ENCODE peak calls at places on chromosomes 11 and 22, in four cellular contexts. M is neuronal stem cell, O is H9, C is mesendoderm. Y is an unnamed sample.

GRCh38 chr11:15938983-15939382 is 417.4 kb downstream of the SOX6 start:
- DNase-seq in C (no peak), O (no peak), M (no peak), Y (no peak)

GRCh38 chr11:59923813-59924212 is 14.4 kb upstream of the OOSP1 start:
- DNase-seq in O (no peak), M (no peak), C (peak), Y (no peak)

GRCh38 chr11:122486793-122487495 is 168.6 kb upstream of the UBASH3B start:
- DNase-seq in M (peak), O (peak), C (peak), Y (peak)

GRCh38 chr11:64859542-64860414 is 15.3 kb upstream of the CDC42BPG start:
- DNase-seq in C (no peak), M (no peak), O (no peak), Y (no peak)

GRCh38 chr22:30810105-30810504 is 115.4 kb downstream of the OSBP2 start:
- DNase-seq in O (no peak), M (no peak), C (no peak), Y (no peak)

GRCh38 chr11:134554861-134555260 is 142.8 kb upstream of the B3GAT1 start:
- DNase-seq in C (no peak), M (no peak), O (no peak), Y (no peak)

GRCh38 chr11:134230339-134230738 is 5.9 kb downstream of the VPS26B start:
- DNase-seq in O (no peak), C (no peak), M (no peak), Y (no peak)

GRCh38 chr11:93000511-93001476 is 31.3 kb downstream of the MTNR1B start:
- DNase-seq in O (no peak), M (no peak), C (no peak), Y (peak)

GRCh38 chr11:43316451-43316850 is 4.7 kb downstream of the API5 start:
- DNase-seq in M (no peak), C (no peak), O (no peak), Y (peak)

GRCh38 chr11:113468666-113469345 is 6.4 kb downstream of the DRD2 start:
- DNase-seq in C (no peak), O (no peak), M (no peak), Y (no peak)
- H2BK5ac ChIP-seq in C (no peak), O (no peak), M (no peak), Y (no peak)

DNA sequence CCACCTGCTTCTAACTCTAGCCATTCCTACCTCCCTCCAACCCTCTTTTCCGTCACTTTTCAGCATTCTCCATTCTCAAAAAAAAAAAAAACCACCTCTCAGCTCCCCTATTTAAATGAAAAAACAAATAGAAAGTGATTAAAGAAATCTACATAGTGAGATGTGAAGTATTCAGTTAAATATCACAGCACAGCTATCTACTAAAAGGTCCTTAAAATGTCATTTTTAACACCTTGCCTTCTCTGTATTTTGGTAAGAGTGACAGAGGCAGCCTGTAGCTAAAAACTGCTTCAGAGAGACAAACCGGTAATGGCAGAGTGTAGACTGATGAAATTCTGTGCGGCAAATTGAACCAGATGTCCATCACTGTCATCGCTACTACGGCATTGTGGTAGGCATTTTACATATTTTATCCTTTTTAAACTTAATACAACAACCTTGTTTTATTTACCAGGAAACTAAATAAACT is 346 bp upstream of the ALG9 start:
- DNase-seq in M (no peak), C (no peak), O (no peak), Y (no peak)
- H2BK5ac ChIP-seq in M (no peak), C (no peak), O (no peak), Y (peak)

GRCh38 chr11:76769645-76770586 is 13.2 kb upstream of the TSKU start:
- DNase-seq in C (peak), O (no peak), M (no peak), Y (peak)
- H2BK5ac ChIP-seq in C (peak), O (no peak), M (peak), Y (peak)

GRCh38 chr22:46336119-46337078 is 885 bp downstream of the TRMU start:
- DNase-seq in M (peak), O (no peak), C (peak), Y (peak)

GRCh38 chr22:46331496-46331895 is 4.0 kb upstream of the TRMU start:
- DNase-seq in O (no peak), M (no peak), C (no peak), Y (no peak)

GRCh38 chr22:46338636-46339035 is 3.1 kb downstream of the TRMU start:
- DNase-seq in M (no peak), O (no peak), C (no peak), Y (no peak)

GRCh38 chr22:46337870-46338269 is 2.4 kb downstream of the TRMU start:
- DNase-seq in M (no peak), O (no peak), C (no peak), Y (no peak)

GRCh38 chr22:46335201-46336118 is at the start of gene TRMU:
- DNase-seq in O (peak), C (peak), M (peak), Y (peak)
- H2BK5ac ChIP-seq in O (no peak), C (no peak), M (peak), Y (peak)

GRCh38 chr11:69734367-69734766 is 30.5 kb upstream of the FGF19 start:
- DNase-seq in O (no peak), C (no peak), M (no peak), Y (no peak)

GRCh38 chr11:69731110-69731509 is 27.3 kb upstream of the FGF19 start:
- DNase-seq in M (no peak), C (no peak), O (no peak), Y (no peak)

GRCh38 chr11:69730500-69730899 is 26.7 kb upstream of the FGF19 start:
- DNase-seq in C (no peak), O (no peak), M (no peak), Y (no peak)

GRCh38 chr11:69734841-69735240 is 31.0 kb upstream of the FGF19 start:
- DNase-seq in O (no peak), M (no peak), C (no peak), Y (no peak)

DNA sequence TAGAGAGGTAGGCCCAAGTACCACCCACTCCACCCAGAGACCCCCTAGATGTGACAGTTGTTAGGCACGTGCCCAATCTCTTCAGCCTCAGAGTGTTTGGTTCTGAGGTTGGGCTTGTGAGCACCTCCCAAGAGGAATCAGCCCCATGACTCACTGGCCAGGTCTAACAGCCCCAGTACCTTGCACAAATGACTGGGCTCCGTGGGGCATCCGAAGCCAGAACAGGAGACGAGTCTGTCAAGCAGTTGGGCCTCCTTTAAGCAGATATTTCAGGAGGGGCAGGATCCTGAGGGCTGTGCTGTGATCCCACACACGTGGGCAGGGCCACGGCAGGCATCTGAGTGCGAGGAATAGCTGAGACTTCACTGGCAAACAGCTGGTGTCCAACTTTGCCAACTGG is 29.1 kb upstream of the FGF19 start:
- DNase-seq in M (no peak), O (no peak), C (peak), Y (no peak)
- H2BK5ac ChIP-seq in M (no peak), O (no peak), C (no peak), Y (no peak)

GRCh38 chr11:796565-797299 is 1.3 kb downstream of the SLC25A22 start:
- DNase-seq in O (no peak), M (no peak), C (no peak), Y (no peak)
- H2BK5ac ChIP-seq in O (no peak), M (no peak), C (no peak), Y (peak)